ENCODE peak calls at places on chromosomes 16 and 17, in ten cellular contexts. L, O, J, E, M, N, W, G, V and Y are unnamed samples.

GRCh38 chr16:10770907-10771306 is 27.3 kb downstream of the NUBP1 start:
- DNase-seq in O (no peak), G (no peak), E (no peak), J (peak), M (no peak), N (no peak), L (no peak), W (no peak), V (no peak), Y (peak)

GRCh38 chr16:18800674-18801196 is 614 bp downstream of the ARL6IP1 start:
- DNase-seq in M (no peak), E (no peak), V (no peak), O (peak), J (peak), W (no peak), L (no peak), N (no peak), G (peak), Y (peak)

GRCh38 chr16:17313085-17313611 is 157.6 kb downstream of the XYLT1 start:
- DNase-seq in G (no peak), L (no peak), W (no peak), O (no peak), N (no peak), V (no peak), M (no peak), J (no peak), E (no peak), Y (peak)

GRCh38 chr17:14014647-14015046 is 54.7 kb upstream of the COX10 start:
- DNase-seq in W (no peak), E (no peak), V (no peak), O (no peak), G (no peak), N (no peak), J (no peak), L (no peak), M (no peak), Y (no peak)

GRCh38 chr17:70820276-70820675 is 650.9 kb downstream of the KCNJ2 start:
- DNase-seq in E (no peak), O (no peak), W (no peak), M (no peak), G (no peak), L (no peak), J (no peak), V (no peak), N (no peak), Y (no peak)

GRCh38 chr17:72388765-72389473 is 268.1 kb downstream of the SOX9 start:
- DNase-seq in L (peak), N (no peak), J (no peak), M (no peak), W (no peak), O (no peak), V (peak), E (no peak), G (no peak), Y (peak)

GRCh38 chr17:42937712-42938596 is 26.3 kb downstream of the AARSD1 start:
- DNase-seq in L (peak), N (no peak), M (no peak), W (no peak), E (no peak), V (peak), J (peak), O (peak), G (peak), Y (peak)

GRCh38 chr16:10729649-10730048 is 14.0 kb upstream of the NUBP1 start:
- DNase-seq in N (no peak), M (no peak), O (no peak), V (no peak), L (peak), W (no peak), E (peak), G (peak), J (peak), Y (peak)

GRCh38 chr16:78206623-78207223 is 107.3 kb downstream of the WWOX start:
- DNase-seq in J (no peak), L (no peak), E (no peak), G (no peak), V (no peak), W (no peak), N (no peak), O (no peak), M (no peak), Y (no peak)

GRCh38 chr16:48383877-48384304 is 1.3 kb downstream of the SIAH1 start:
- DNase-seq in N (no peak), M (no peak), L (peak), O (peak), W (no peak), E (no peak), V (peak), J (no peak), G (peak), Y (no peak)

GRCh38 chr17:61495161-61495857 is 43.1 kb downstream of the TBX4 start:
- DNase-seq in J (peak), E (no peak), O (peak), W (no peak), V (no peak), G (no peak), N (no peak), L (no peak), M (no peak), Y (no peak)

GRCh38 chr17:82229686-82230626 is 1.1 kb downstream of the SLC16A3 start:
- DNase-seq in W (no peak), N (peak), J (no peak), V (no peak), L (peak), M (no peak), E (no peak), G (no peak), O (no peak), Y (no peak)

GRCh38 chr17:17748179-17748578 is 66.9 kb downstream of the RAI1 start:
- DNase-seq in V (no peak), G (peak), W (no peak), O (no peak), J (no peak), N (no peak), E (no peak), M (no peak), L (no peak), Y (no peak)

GRCh38 chr16:28303132-28303531 is 10.8 kb downstream of the SBK1 start:
- DNase-seq in M (no peak), E (no peak), V (no peak), G (no peak), W (no peak), O (no peak), J (no peak), L (no peak), N (no peak), Y (no peak)

GRCh38 chr17:78789149-78789662 is 7.1 kb upstream of the CYTH1 start:
- DNase-seq in E (no peak), L (no peak), M (no peak), V (no peak), N (no peak), J (no peak), W (no peak), O (no peak), G (no peak), Y (no peak)

GRCh38 chr17:35630530-35631148 is 43.5 kb downstream of the AP2B1 start:
- DNase-seq in O (no peak), W (no peak), E (no peak), G (no peak), N (no peak), L (peak), J (peak), M (no peak), V (no peak), Y (peak)

GRCh38 chr16:13242201-13242600 is 340.8 kb downstream of the SHISA9 start:
- DNase-seq in M (no peak), J (no peak), G (no peak), W (no peak), O (no peak), V (no peak), E (no peak), L (no peak), N (no peak), Y (no peak)

GRCh38 chr16:85136705-85137322 is 24.5 kb upstream of the CIBAR2 start:
- DNase-seq in W (no peak), G (peak), J (peak), E (no peak), V (no peak), N (peak), L (peak), O (no peak), M (peak), Y (peak)

GRCh38 chr16:24972608-24973220 is 42.5 kb downstream of the ARHGAP17 start:
- DNase-seq in M (no peak), J (no peak), L (no peak), E (no peak), G (no peak), O (no peak), W (no peak), N (no peak), V (peak), Y (no peak)

GRCh38 chr16:67206838-67207115 is 7.8 kb downstream of the ELMO3 start:
- DNase-seq in W (no peak), N (no peak), L (no peak), E (no peak), V (no peak), O (no peak), M (no peak), G (no peak), J (no peak), Y (no peak)

GRCh38 chr16:4376126-4376819 is 4.6 kb downstream of the VASN start:
- DNase-seq in L (no peak), O (no peak), G (no peak), W (peak), N (peak), J (peak), M (no peak), E (peak), V (no peak), Y (peak)

GRCh38 chr17:72336026-72336803 is 215.4 kb downstream of the SOX9 start:
- DNase-seq in M (no peak), G (peak), E (no peak), W (no peak), O (no peak), V (no peak), J (no peak), L (no peak), N (no peak), Y (no peak)

GRCh38 chr17:81159611-81160265 is 5.6 kb upstream of the PVALEF start:
- DNase-seq in N (no peak), M (no peak), V (no peak), J (no peak), G (no peak), W (no peak), L (no peak), O (no peak), E (no peak), Y (no peak)

GRCh38 chr16:3879258-3879886 is 1.1 kb downstream of the CREBBP start:
- DNase-seq in V (peak), O (peak), G (peak), L (no peak), W (no peak), M (no peak), J (peak), E (no peak), N (peak), Y (peak)

GRCh38 chr17:1116602-1117001 is 63.2 kb downstream of the ABR start:
- DNase-seq in M (no peak), J (no peak), V (no peak), L (no peak), W (no peak), G (no peak), E (no peak), N (no peak), O (no peak), Y (no peak)

GRCh38 chr16:16025214-16025968 is 76.0 kb downstream of the ABCC1 start:
- DNase-seq in O (peak), N (no peak), E (peak), L (peak), J (peak), W (no peak), M (peak), V (peak), G (no peak), Y (peak)

GRCh38 chr17:56985371-56986162 is 7.6 kb downstream of the SCPEP1 start:
- DNase-seq in G (no peak), L (no peak), E (no peak), J (no peak), V (no peak), W (no peak), M (no peak), N (peak), O (peak), Y (no peak)

GRCh38 chr16:19850131-19850817 is 34.4 kb downstream of the GPRC5B start:
- DNase-seq in N (no peak), M (no peak), O (no peak), L (no peak), W (no peak), V (no peak), E (no peak), J (no peak), G (no peak), Y (no peak)

GRCh38 chr17:68865584-68865983 is 89.6 kb downstream of the ABCA8 start:
- DNase-seq in N (no peak), O (no peak), E (no peak), J (no peak), L (no peak), W (no peak), G (no peak), M (no peak), V (no peak), Y (no peak)

GRCh38 chr17:4487820-4488716 is 10.6 kb upstream of the SPNS2 start:
- DNase-seq in N (no peak), E (no peak), W (no peak), G (no peak), O (no peak), J (no peak), V (no peak), L (no peak), M (no peak), Y (no peak)

GRCh38 chr16:825298-826061 is 24.9 kb upstream of the GNG13 start:
- DNase-seq in O (no peak), M (no peak), L (no peak), E (no peak), V (no peak), J (no peak), N (no peak), W (no peak), G (no peak), Y (peak)

GRCh38 chr17:27454089-27454488 is 2.2 kb upstream of the KSR1 start:
- DNase-seq in E (no peak), N (no peak), J (no peak), W (no peak), L (no peak), V (no peak), O (no peak), M (no peak), G (no peak), Y (no peak)

GRCh38 chr17:58005031-58005727 is 1.9 kb downstream of the SRSF1 start:
- DNase-seq in O (peak), V (no peak), E (no peak), N (no peak), W (no peak), G (no peak), J (no peak), M (no peak), L (peak), Y (no peak)

GRCh38 chr17:2192367-2193028 is 111.1 kb downstream of the SMG6 start:
- DNase-seq in N (no peak), W (no peak), L (peak), M (peak), E (no peak), G (no peak), V (peak), J (peak), O (peak), Y (peak)
- TF ChIP-seq CTCF in N (no peak), W (no peak), L (no peak), M (no peak), E (no peak), G (no peak), V (no peak), J (peak), O (no peak), Y (no peak)

DNA sequence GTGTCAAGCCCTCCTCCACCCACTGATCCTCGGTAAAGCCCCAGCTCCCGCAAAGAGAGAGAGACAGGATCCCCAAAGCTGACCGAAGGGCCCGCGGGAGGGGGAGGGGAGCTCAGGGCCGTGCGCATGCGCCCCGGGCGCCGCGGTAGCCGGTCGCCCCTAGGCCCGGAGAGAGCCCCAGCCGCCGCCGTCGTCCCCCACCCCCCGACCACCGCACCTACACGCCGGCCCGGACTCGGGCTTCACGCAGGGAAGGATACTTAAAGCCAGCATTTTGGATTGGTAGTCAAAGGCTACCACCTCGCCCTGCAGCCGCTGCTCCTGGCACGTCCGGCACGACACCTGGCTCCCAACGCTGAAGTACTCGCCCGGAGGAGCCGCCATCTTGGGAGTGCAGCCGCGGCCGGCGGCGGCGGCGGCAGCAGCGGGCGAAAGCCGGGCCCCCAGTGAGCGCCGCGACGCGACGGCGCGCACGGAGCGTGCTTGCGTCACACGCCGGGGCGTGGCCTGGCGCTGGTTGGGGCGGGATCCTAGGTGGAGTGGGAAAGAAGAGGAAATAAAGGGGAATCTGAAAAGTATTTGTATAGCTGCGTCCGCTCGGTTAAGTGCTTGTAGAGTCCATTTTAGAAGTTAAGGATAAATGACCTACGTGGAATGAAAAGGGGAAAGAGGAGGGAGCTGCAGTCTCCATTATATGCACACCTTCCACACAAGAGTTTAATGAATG is at the start of gene LSM12:
- DNase-seq in G (peak), N (peak), O (peak), W (peak), E (peak), M (peak), V (peak), L (peak), J (peak), Y (peak)
- H3K4me3 ChIP-seq in G (peak), N (peak), O (peak), W (peak), E (peak), M (peak), V (peak), L (peak), J (peak), Y (peak)

GRCh38 chr16:79994413-79994812 is 393.9 kb upstream of the MAF start:
- DNase-seq in G (no peak), J (no peak), O (no peak), M (no peak), V (no peak), E (no peak), N (no peak), W (no peak), L (no peak), Y (no peak)

GRCh38 chr16:79998143-79998542 is 397.6 kb upstream of the MAF start:
- DNase-seq in W (no peak), M (no peak), N (no peak), L (no peak), E (no peak), V (no peak), G (no peak), J (no peak), O (no peak), Y (no peak)

GRCh38 chr16:79995315-79995714 is 394.8 kb upstream of the MAF start:
- DNase-seq in E (no peak), L (no peak), W (no peak), J (no peak), O (no peak), V (no peak), G (no peak), M (no peak), N (no peak), Y (no peak)

GRCh38 chr16:79993810-79994209 is 393.3 kb upstream of the MAF start:
- DNase-seq in J (no peak), E (peak), W (no peak), N (no peak), M (no peak), L (no peak), O (no peak), G (no peak), V (no peak), Y (no peak)

DNA sequence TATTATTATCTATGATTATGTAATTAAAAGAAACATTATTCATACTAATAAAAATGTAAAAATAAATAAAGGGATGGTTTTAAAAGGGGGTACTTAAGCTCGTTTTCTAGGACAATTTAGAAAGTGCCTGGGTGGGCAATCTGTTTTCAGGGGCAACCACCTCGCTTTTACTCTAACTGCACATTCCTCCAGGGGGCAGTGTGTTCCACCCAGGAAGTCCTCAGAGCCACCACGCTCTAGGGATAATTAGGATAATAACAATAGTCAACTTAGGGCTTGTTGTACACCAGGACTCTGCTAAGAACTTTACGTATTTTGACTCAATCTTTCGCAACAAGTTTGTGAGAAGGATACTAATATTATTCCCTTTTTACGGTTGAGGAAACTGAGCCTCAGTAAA is 396.7 kb upstream of the MAF start:
- DNase-seq in W (no peak), V (peak), G (peak), L (peak), E (no peak), O (peak), N (no peak), J (peak), M (no peak), Y (peak)
- TF ChIP-seq CTCF in W (no peak), V (peak), G (peak), L (peak), E (no peak), O (peak), N (peak), J (peak), M (no peak), Y (peak)

DNA sequence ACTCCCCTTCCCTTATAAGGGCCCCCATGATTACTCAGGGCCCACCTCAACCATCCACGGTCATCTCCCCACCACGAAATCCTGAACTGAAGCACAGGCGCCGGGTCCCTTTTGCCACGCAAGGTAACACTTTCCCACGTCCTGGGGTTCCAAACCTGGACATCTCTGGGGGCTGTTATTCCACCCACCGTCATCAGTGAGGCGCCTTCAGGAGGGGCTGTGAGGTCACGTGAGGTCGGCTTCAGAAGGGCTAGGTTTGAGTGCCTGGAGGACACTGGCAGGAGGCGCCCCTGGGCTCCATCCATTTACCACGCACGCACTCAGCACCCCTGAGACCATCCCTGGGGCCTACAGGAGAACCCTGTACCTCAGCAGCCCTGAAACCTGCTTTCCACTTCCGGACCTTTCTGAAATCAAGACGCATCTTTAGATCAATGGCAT is 4.1 kb downstream of the CD2BP2 start:
- DNase-seq in W (no peak), E (no peak), J (no peak), M (no peak), O (no peak), V (peak), L (no peak), G (no peak), N (no peak), Y (no peak)
- H3K4me3 ChIP-seq in W (no peak), E (no peak), J (no peak), M (no peak), O (no peak), V (peak), L (no peak), G (no peak), N (no peak), Y (no peak)

DNA sequence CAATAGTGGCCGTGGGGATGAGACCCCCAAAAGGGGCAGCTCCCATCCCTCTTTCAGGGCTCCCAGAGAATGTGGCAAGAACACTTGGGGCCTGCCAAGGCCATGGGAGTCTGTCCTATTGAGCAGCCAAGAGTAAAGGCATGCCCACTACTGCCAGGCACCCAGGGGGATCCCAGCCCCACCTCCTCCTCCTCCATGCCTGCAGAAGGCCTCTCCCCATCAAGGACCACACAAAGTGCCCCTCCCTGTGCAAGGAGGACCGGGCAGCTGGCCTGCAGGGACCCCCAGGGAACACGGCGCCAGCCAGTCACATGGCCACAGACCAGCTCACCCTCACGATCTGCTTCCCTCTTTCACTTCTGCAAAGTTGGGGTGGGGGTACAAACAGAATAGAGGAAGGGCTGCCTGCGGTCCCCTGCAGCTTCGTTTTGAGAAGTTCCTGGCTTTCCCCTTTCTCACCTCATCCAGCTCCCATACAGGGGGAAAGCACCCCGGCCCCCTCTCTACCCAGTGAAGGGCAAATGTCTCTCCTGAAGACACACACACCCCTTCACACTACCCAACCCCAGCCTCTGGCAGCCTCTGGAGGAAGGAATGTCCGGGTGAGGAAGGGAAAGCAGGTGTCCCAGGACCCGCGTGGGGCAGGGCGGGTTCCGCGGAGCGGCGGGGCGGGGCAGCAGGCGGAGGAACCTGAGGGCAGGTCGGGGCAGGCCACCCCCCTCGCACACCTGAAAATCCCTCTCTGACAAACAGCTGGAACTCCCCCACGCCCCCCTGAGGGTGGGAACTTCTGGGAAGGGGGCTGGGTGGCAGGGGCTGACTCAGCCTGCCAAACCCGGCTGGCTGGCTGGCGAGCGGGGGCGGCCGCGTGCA is 2.0 kb downstream of the PPP1R9B start:
- DNase-seq in E (no peak), V (peak), M (peak), G (peak), W (peak), L (peak), J (no peak), N (peak), O (peak), Y (no peak)
- TF ChIP-seq CTCF in E (no peak), V (no peak), M (no peak), G (peak), W (peak), L (no peak), J (peak), N (no peak), O (no peak), Y (peak)